ENCODE peak calls at places on chromosome 14, in nine cellular contexts. E, U, O, P, S, N, M, R and V are unnamed samples.

GRCh38 chr14:95547626-95548327 is 12.9 kb downstream of the GLRX5 start:
- DNase-seq in R (no peak), E (peak; percentile 92), O (no peak), M (no peak), S (no peak), N (peak; percentile 45), U (no peak), P (peak; percentile 82), V (peak; percentile 63)

GRCh38 chr14:42185718-42186117 is 579.0 kb downstream of the LRFN5 start:
- DNase-seq in P (no peak), U (no peak), R (no peak), E (no peak), N (no peak), M (no peak), S (no peak), O (no peak), V (no peak)

GRCh38 chr14:29865299-29865698 is 62.3 kb downstream of the PRKD1 start:
- DNase-seq in N (no peak), R (no peak), U (no peak), O (no peak), M (no peak), E (no peak), P (no peak), S (no peak), V (no peak)

GRCh38 chr14:51147183-51147582 is 52.3 kb upstream of the TRIM9 start:
- DNase-seq in S (no peak), N (no peak), E (peak; percentile 6), M (no peak), U (no peak), R (no peak), O (no peak), P (no peak), V (no peak)

GRCh38 chr14:76253111-76253510 is 101.4 kb downstream of the GPATCH2L start:
- DNase-seq in E (peak; percentile 9), N (no peak), U (no peak), P (no peak), O (no peak), S (no peak), M (no peak), R (no peak), V (no peak)

GRCh38 chr14:76917759-76918175 is 91.6 kb downstream of the LRRC74A start:
- DNase-seq in O (peak; percentile 85), N (no peak), R (no peak), E (no peak), P (peak; percentile 65), M (no peak), U (no peak), S (peak; percentile 69), V (no peak)

GRCh38 chr14:43204816-43205215 is 1302.3 kb downstream of the FSCB start:
- DNase-seq in E (no peak), N (no peak), O (no peak), P (no peak), U (no peak), M (no peak), S (no peak), R (no peak), V (no peak)

GRCh38 chr14:21915814-21916213 is 242.2 kb upstream of the OR4E1 start:
- DNase-seq in O (peak; percentile 52), R (no peak), S (no peak), P (no peak), M (no peak), U (no peak), E (peak; percentile 40), N (peak; percentile 19), V (no peak)

GRCh38 chr14:42965512-42965911 is 1358.8 kb downstream of the LRFN5 start:
- DNase-seq in N (no peak), S (no peak), E (no peak), P (no peak), R (no peak), M (no peak), O (no peak), U (no peak), V (no peak)

GRCh38 chr14:99042376-99043257 is 229.4 kb downstream of the BCL11B start:
- DNase-seq in R (no peak), U (no peak), E (no peak), M (peak; percentile 30), S (no peak), P (peak; percentile 20), O (no peak), N (no peak), V (no peak)
- H3K27me3 ChIP-seq in R (peaks cover 3% of the 10 kb centered on the region), U (no peaks in the 10 kb centered on the region), E (no peaks in the 10 kb centered on the region), M (no peaks in the 10 kb centered on the region), S (no peaks in the 10 kb centered on the region), P (no peaks in the 10 kb centered on the region), O (no peaks in the 10 kb centered on the region), N (peaks cover 32% of the 10 kb centered on the region), V (no peaks in the 10 kb centered on the region)

GRCh38 chr14:89428556-89429196 is 11.6 kb upstream of the FOXN3 start:
- DNase-seq in U (no peak), N (no peak), P (peak; percentile 65), M (peak; percentile 64), R (no peak), O (peak; percentile 64), S (no peak), E (no peak), V (peak; percentile 65)
- H3K4me1 ChIP-seq in U (peaks cover 35% of the 10 kb centered on the region), N (no peaks in the 10 kb centered on the region), P (no peaks in the 10 kb centered on the region), M (no peaks in the 10 kb centered on the region), R (peaks cover 19% of the 10 kb centered on the region), O (peaks cover 6% of the 10 kb centered on the region), S (peaks cover 35% of the 10 kb centered on the region), E (peaks cover 49% of the 10 kb centered on the region), V (peaks cover 38% of the 10 kb centered on the region)

DNA sequence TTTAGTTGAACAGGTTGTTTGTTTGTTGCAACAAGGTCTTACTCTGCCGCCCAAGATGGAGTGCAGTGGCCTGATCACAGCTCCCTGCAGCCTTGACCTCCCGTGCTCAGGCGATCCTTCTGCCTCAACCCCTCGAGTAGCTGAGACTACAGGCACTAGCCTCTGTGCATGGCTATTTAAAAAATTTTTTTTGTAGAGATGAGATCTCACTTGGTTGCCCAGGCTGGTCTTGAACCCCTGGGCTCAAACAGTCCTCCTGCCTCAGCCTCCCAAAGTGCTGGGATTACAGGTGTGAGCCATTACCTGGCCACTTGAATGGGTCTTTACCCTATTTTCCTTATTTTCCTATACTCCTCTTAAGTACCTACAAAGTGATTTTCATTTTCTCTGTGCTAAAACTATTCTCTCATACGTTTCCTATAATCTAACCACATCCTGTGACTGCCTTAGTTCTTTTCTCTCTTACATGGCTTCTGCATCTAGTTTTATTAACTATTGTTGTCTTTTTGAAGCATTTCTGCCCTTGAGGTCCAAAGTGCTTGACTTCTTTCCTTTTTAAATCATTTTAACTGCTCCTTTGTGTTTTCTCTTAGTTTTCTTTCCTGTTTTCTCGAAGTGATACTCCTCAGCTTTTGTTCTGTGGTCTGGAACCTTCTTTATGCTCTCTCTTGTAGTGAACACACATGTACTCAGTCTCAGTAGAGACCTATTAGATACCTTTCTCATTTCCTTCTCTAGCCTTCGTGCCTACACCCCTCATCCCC is 14.1 kb downstream of the GPX2 start:
- DNase-seq in O (no peak), U (no peak), S (no peak), R (no peak), P (no peak), M (no peak), N (no peak), E (no peak), V (no peak)
- H3K27me3 ChIP-seq in O (no peaks in the 10 kb centered on the region), U (no peaks in the 10 kb centered on the region), S (no peaks in the 10 kb centered on the region), R (no peaks in the 10 kb centered on the region), P (no peaks in the 10 kb centered on the region), M (no peaks in the 10 kb centered on the region), N (no peaks in the 10 kb centered on the region), E (no peaks in the 10 kb centered on the region), V (no peaks in the 10 kb centered on the region)

DNA sequence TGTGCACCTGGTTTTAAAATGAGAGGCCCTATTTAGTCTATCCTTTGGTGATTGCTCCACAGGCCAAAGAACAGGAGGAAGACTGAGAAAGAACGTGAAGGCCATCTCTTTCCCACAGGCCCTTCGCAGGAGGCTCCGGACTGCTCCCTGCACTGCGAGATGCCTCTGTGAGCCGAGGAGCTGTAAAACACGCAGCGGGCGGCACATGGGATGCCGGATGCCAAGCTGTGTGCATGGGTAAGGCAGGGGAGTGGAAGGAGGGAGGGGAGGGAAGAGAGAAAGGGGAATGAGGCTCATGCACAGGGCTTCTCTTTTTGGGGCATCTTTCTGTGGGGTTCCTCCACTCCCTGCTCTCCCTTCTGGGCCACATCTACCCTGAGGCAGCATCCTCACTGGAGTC is 61.6 kb downstream of the SPTB start:
- DNase-seq in M (no peak), O (no peak), N (no peak), R (no peak), E (no peak), P (peak; percentile 40), U (no peak), S (no peak), V (no peak)
- H3K4me1 ChIP-seq in M (no peaks in the 10 kb centered on the region), O (no peaks in the 10 kb centered on the region), N (peaks cover 3% of the 10 kb centered on the region), R (peaks cover 9% of the 10 kb centered on the region), E (no peaks in the 10 kb centered on the region), P (no peaks in the 10 kb centered on the region), U (no peaks in the 10 kb centered on the region), S (peaks cover 3% of the 10 kb centered on the region), V (no peaks in the 10 kb centered on the region)

GRCh38 chr14:69574954-69575295 is 254 bp upstream of the CCDC177 start:
- DNase-seq in N (no peak), P (no peak), U (no peak), M (no peak), O (no peak), R (no peak), E (no peak), S (no peak), V (no peak)
- H3K27me3 ChIP-seq in N (peaks cover 16% of the 10 kb centered on the region), P (peaks cover 21% of the 10 kb centered on the region), U (peaks cover 13% of the 10 kb centered on the region), M (no peaks in the 10 kb centered on the region), O (peaks cover 14% of the 10 kb centered on the region), R (no peaks in the 10 kb centered on the region), E (no peaks in the 10 kb centered on the region), S (peaks cover 67% of the 10 kb centered on the region), V (peaks cover 82% of the 10 kb centered on the region)